ENCODE peak calls at places on chromosomes 2 and 18, in seven cellular contexts. U is left colon; F is HuH-7; Z is vagina; N is stimulated activated CD4-positive, alpha-beta T cell treated with anti-CD3 and anti-CD28 coated beads, Interleukin-15, amount 100 ng/mL, for 1 hour; C is psoas muscle; K is tibial artery. J is an unnamed sample.

GRCh38 chr2:99425022-99425421 is 64.8 kb downstream of the REV1 start:
- DNase-seq in U (no peak), F (no peak), Z (no peak), N (no peak), C (no peak), K (no peak), J (no peak)

GRCh38 chr2:159109552-159109951 is 141.1 kb downstream of the TANC1 start:
- DNase-seq in U (no peak), F (no peak), Z (no peak), N (no peak), C (no peak), K (no peak), J (no peak)

GRCh38 chr2:231425291-231425810 is 29.8 kb downstream of the B3GNT7 start:
- DNase-seq in U (no peak), F (no peak), Z (no peak), N (no peak), C (no peak), K (no peak), J (no peak)

GRCh38 chr18:64037812-64038414 is 68.0 kb downstream of the SERPINB8 start:
- DNase-seq in U (no peak), F (peak), Z (no peak), N (no peak), C (no peak), K (no peak), J (no peak)

GRCh38 chr2:235605999-235606715 is 112.3 kb downstream of the AGAP1 start:
- DNase-seq in U (no peak), F (no peak), Z (no peak), N (no peak), C (no peak), K (no peak), J (no peak)

GRCh38 chr2:196594158-196594557 is 45.4 kb upstream of the CCDC150 start:
- DNase-seq in U (no peak), F (no peak), Z (no peak), N (no peak), C (no peak), K (no peak), J (no peak)

GRCh38 chr2:100679211-100679610 is 116.4 kb downstream of the PDCL3 start:
- DNase-seq in U (no peak), F (no peak), Z (no peak), N (no peak), C (no peak), K (no peak), J (no peak)

GRCh38 chr2:49210191-49210590 is 55.9 kb upstream of the FSHR start:
- DNase-seq in U (no peak), F (no peak), Z (no peak), N (no peak), C (no peak), K (no peak), J (no peak)

GRCh38 chr2:105406221-105406620 is 7.4 kb upstream of the FHL2 start:
- DNase-seq in U (no peak), F (no peak), Z (no peak), N (no peak), C (no peak), K (no peak), J (no peak)

GRCh38 chr2:216535454-216535995 is 36.9 kb downstream of the RPL37A start:
- DNase-seq in U (peak), F (no peak), Z (no peak), N (no peak), C (peak), K (peak), J (no peak)

GRCh38 chr2:239186958-239187357 is 213.9 kb downstream of the HDAC4 start:
- DNase-seq in U (no peak), F (no peak), Z (peak), N (no peak), C (no peak), K (no peak), J (no peak)

GRCh38 chr2:133097666-133098065 is 427.7 kb upstream of the LYPD1 start:
- DNase-seq in U (no peak), F (no peak), Z (no peak), N (no peak), C (no peak), K (no peak), J (no peak)

GRCh38 chr18:75915941-75916640 is 488.6 kb upstream of the SMIM21 start:
- DNase-seq in U (no peak), F (no peak), Z (no peak), N (no peak), C (no peak), K (no peak), J (no peak)

GRCh38 chr2:74991977-74992376 is 33.5 kb downstream of the POLE4 start:
- DNase-seq in U (no peak), F (no peak), Z (no peak), N (no peak), C (no peak), K (no peak), J (no peak)

GRCh38 chr18:12288406-12288762 is 19.7 kb upstream of the TUBB6 start:
- DNase-seq in U (no peak), F (no peak), Z (no peak), N (no peak), C (no peak), K (no peak), J (no peak)

GRCh38 chr2:40721595-40721994 is 269.7 kb upstream of the SLC8A1 start:
- DNase-seq in U (no peak), F (no peak), Z (no peak), N (no peak), C (no peak), K (no peak), J (no peak)

GRCh38 chr2:25078171-25079049 is 36.5 kb downstream of the EFR3B start:
- DNase-seq in U (no peak), F (no peak), Z (no peak), N (no peak), C (no peak), K (no peak), J (no peak)

GRCh38 chr2:19700861-19701585 is 200.8 kb downstream of the TTC32 start:
- DNase-seq in U (no peak), F (no peak), Z (no peak), N (no peak), C (peak), K (no peak), J (no peak)

J was measured in activated naive CD4-positive, alpha-beta T cell treated with anti-CD3 and anti-CD28 coated beads, Interleukin-2, amount 50 U/mL, for 72 hours.